ENCODE peak calls at places on chromosomes 13 and 19, in seven cellular contexts. One of them, this sample, is unnamed.

GRCh38 chr13:99507054-99507453 is 5.8 kb downstream of the TM9SF2 start:
- DNase-seq in body of pancreas: no peak
- DNase-seq in kidney epithelial cell: no peak
- DNase-seq in BE2C: no peak
- DNase-seq in HFF-Myc: no peak
- DNase-seq in fibroblast of lung: no peak
- DNase-seq in uterus: no peak
- DNase-seq in this sample: no peak

GRCh38 chr19:27774827-27775226 is 1438.1 kb downstream of the UQCRFS1 start:
- DNase-seq in body of pancreas: no peak
- DNase-seq in kidney epithelial cell: no peak
- DNase-seq in BE2C: peak; percentile 67
- DNase-seq in HFF-Myc: no peak
- DNase-seq in fibroblast of lung: no peak
- DNase-seq in uterus: no peak
- DNase-seq in this sample: no peak

GRCh38 chr13:30037306-30037705 is 186.9 kb upstream of the UBL3 start:
- DNase-seq in body of pancreas: no peak
- DNase-seq in kidney epithelial cell: no peak
- DNase-seq in BE2C: peak; percentile 40
- DNase-seq in HFF-Myc: no peak
- DNase-seq in fibroblast of lung: no peak
- DNase-seq in uterus: no peak
- DNase-seq in this sample: peak; percentile 34

GRCh38 chr19:14072535-14073231 is at the start of gene MISP3:
- DNase-seq in body of pancreas: peak; percentile 91
- DNase-seq in kidney epithelial cell: no peak
- DNase-seq in BE2C: peak; percentile 47
- DNase-seq in HFF-Myc: no peak
- DNase-seq in fibroblast of lung: peak; percentile 34
- DNase-seq in uterus: no peak
- DNase-seq in this sample: no peak

GRCh38 chr13:77312311-77312710 is 14.6 kb downstream of the MYCBP2 start:
- DNase-seq in body of pancreas: no peak
- DNase-seq in kidney epithelial cell: no peak
- DNase-seq in BE2C: no peak
- DNase-seq in HFF-Myc: no peak
- DNase-seq in fibroblast of lung: no peak
- DNase-seq in uterus: no peak
- DNase-seq in this sample: no peak

GRCh38 chr13:76812971-76813691 is 73.1 kb downstream of the KCTD12 start:
- DNase-seq in body of pancreas: peak; percentile 35
- DNase-seq in kidney epithelial cell: no peak
- DNase-seq in BE2C: no peak
- DNase-seq in HFF-Myc: no peak
- DNase-seq in fibroblast of lung: peak; percentile 31
- DNase-seq in uterus: peak; percentile 65
- DNase-seq in this sample: peak; percentile 83

GRCh38 chr13:47426126-47426849 is 529.4 kb upstream of the HTR2A start:
- DNase-seq in body of pancreas: no peak
- DNase-seq in kidney epithelial cell: peak; percentile 19
- DNase-seq in BE2C: no peak
- DNase-seq in HFF-Myc: no peak
- DNase-seq in fibroblast of lung: peak; percentile 97
- DNase-seq in uterus: no peak
- DNase-seq in this sample: peak; percentile 88

GRCh38 chr13:50512602-50513527 is 330.6 kb downstream of the DLEU7 start:
- DNase-seq in body of pancreas: peak; percentile 67
- DNase-seq in kidney epithelial cell: no peak
- DNase-seq in BE2C: no peak
- DNase-seq in HFF-Myc: no peak
- DNase-seq in fibroblast of lung: peak; percentile 70
- DNase-seq in uterus: peak; percentile 61
- DNase-seq in this sample: peak; percentile 62

GRCh38 chr19:38370299-38370698 is 4.1 kb upstream of the PSMD8 start:
- DNase-seq in body of pancreas: no peak
- DNase-seq in kidney epithelial cell: no peak
- DNase-seq in BE2C: no peak
- DNase-seq in HFF-Myc: no peak
- DNase-seq in fibroblast of lung: no peak
- DNase-seq in uterus: no peak
- DNase-seq in this sample: no peak

GRCh38 chr19:57888494-57889231 is at the start of gene ZNF814:
- DNase-seq in body of pancreas: peak; percentile 78
- DNase-seq in kidney epithelial cell: peak; percentile 57
- DNase-seq in BE2C: peak; percentile 90
- DNase-seq in HFF-Myc: peak; percentile 85
- DNase-seq in fibroblast of lung: peak; percentile 91
- DNase-seq in uterus: peak; percentile 61
- DNase-seq in this sample: peak; percentile 79

GRCh38 chr13:41835871-41836270 is 125.0 kb downstream of the VWA8 start:
- DNase-seq in body of pancreas: no peak
- DNase-seq in kidney epithelial cell: no peak
- DNase-seq in BE2C: no peak
- DNase-seq in HFF-Myc: peak; percentile 70
- DNase-seq in fibroblast of lung: peak; percentile 63
- DNase-seq in uterus: no peak
- DNase-seq in this sample: peak; percentile 60

GRCh38 chr13:101941095-101941777 is 460.6 kb downstream of the FGF14 start:
- DNase-seq in body of pancreas: no peak
- DNase-seq in kidney epithelial cell: no peak
- DNase-seq in BE2C: no peak
- DNase-seq in HFF-Myc: no peak
- DNase-seq in fibroblast of lung: peak; percentile 46
- DNase-seq in uterus: no peak
- DNase-seq in this sample: peak; percentile 14

GRCh38 chr13:101942535-101943157 is 459.2 kb downstream of the FGF14 start:
- DNase-seq in body of pancreas: no peak
- DNase-seq in kidney epithelial cell: no peak
- DNase-seq in BE2C: peak; percentile 63
- DNase-seq in HFF-Myc: no peak
- DNase-seq in fibroblast of lung: no peak
- DNase-seq in uterus: no peak
- DNase-seq in this sample: no peak

GRCh38 chr13:101945435-101945834 is 456.4 kb downstream of the FGF14 start:
- DNase-seq in body of pancreas: no peak
- DNase-seq in kidney epithelial cell: no peak
- DNase-seq in BE2C: no peak
- DNase-seq in HFF-Myc: no peak
- DNase-seq in fibroblast of lung: no peak
- DNase-seq in uterus: no peak
- DNase-seq in this sample: no peak

GRCh38 chr13:101939370-101939769 is 462.5 kb downstream of the FGF14 start:
- DNase-seq in body of pancreas: no peak
- DNase-seq in kidney epithelial cell: no peak
- DNase-seq in BE2C: no peak
- DNase-seq in HFF-Myc: no peak
- DNase-seq in fibroblast of lung: no peak
- DNase-seq in uterus: no peak
- DNase-seq in this sample: no peak

DNA sequence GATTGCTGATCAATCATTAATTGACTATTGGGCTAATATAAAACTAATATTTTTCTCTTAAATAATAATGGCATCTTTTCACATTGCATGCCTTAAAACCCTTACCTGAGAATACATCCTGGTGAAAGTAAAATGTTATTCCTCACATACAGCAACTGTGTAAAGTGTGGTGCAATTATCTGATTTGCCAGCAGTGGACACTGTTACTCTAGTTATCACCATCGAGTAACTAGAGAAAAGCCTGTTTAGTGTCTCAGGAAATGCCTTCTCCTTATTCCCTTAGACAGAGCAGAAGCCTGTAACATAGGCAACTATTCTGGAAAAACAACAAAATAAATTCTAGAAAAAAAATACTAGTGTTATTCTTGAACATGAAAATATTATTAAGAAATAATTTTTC is 459.8 kb downstream of the FGF14 start:
- DNase-seq in body of pancreas: peak; percentile 13
- DNase-seq in kidney epithelial cell: no peak
- DNase-seq in BE2C: peak; percentile 55
- DNase-seq in HFF-Myc: no peak
- DNase-seq in fibroblast of lung: peak; percentile 59
- DNase-seq in uterus: peak; percentile 30
- DNase-seq in this sample: peak; percentile 5
- TF ChIP-seq CTCF in body of pancreas: peak; percentile 12
- TF ChIP-seq CTCF in kidney epithelial cell: peak; percentile 84
- TF ChIP-seq CTCF in BE2C: peak; percentile 96
- TF ChIP-seq CTCF in HFF-Myc: peak; percentile 29
- TF ChIP-seq CTCF in fibroblast of lung: peak; percentile 90
- TF ChIP-seq CTCF in uterus: peak; percentile 71
- TF ChIP-seq CTCF in this sample: peak; percentile 57

DNA sequence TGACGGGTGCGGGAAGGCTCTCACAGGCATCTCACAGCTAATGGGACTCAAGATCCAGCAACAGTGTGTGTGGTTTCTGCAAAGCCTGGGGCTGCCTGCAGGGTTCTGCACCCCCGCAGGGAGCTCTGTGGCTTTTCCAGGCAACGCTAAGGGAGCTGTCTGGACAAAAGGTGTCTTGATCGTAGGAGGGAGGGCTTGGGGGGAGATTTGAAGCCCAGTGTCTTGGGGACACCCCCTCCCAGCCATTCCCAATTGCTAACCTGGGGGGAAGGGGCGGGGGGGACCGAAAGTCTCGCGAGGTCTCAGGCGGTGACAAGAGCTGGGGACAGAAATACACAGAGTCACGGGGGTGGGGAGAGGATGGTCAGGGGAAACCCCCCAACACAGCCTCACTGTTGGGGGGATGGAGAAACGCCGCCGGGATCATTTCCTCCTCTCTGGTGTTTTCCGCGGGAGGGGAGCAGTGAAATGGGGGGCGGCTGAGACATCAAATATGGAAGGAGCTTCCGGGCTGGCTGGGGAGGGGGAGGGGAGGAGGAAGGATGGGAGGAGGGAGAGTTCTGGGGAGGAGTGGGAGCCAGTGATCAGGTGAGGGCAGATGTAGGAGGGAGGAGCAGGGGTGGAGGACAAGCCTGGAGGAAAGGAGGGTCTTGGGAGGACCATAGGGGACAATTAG is 13.3 kb downstream of the KCNC3 start:
- DNase-seq in body of pancreas: no peak
- DNase-seq in kidney epithelial cell: no peak
- DNase-seq in BE2C: peak; percentile 34
- DNase-seq in HFF-Myc: no peak
- DNase-seq in fibroblast of lung: no peak
- DNase-seq in uterus: no peak
- DNase-seq in this sample: no peak
- H3K4me3 ChIP-seq in body of pancreas: no peak overlapping the region
- H3K4me3 ChIP-seq in kidney epithelial cell: no peak overlapping the region
- H3K4me3 ChIP-seq in BE2C: peak overlapping the region; percentile 45
- H3K4me3 ChIP-seq in HFF-Myc: no peak overlapping the region
- H3K4me3 ChIP-seq in fibroblast of lung: no peak overlapping the region
- H3K4me3 ChIP-seq in uterus: no peak overlapping the region
- H3K4me3 ChIP-seq in this sample: no peak overlapping the region

GRCh38 chr19:17777840-17778620 is 16.9 kb upstream of the B3GNT3 start:
- DNase-seq in body of pancreas: peak; percentile 40
- DNase-seq in kidney epithelial cell: no peak
- DNase-seq in BE2C: peak; percentile 85
- DNase-seq in HFF-Myc: no peak
- DNase-seq in fibroblast of lung: no peak
- DNase-seq in uterus: no peak
- DNase-seq in this sample: peak; percentile 14

GRCh38 chr19:17775991-17776803 is 18.7 kb upstream of the B3GNT3 start:
- DNase-seq in body of pancreas: no peak
- DNase-seq in kidney epithelial cell: no peak
- DNase-seq in BE2C: no peak
- DNase-seq in HFF-Myc: no peak
- DNase-seq in fibroblast of lung: peak; percentile 66
- DNase-seq in uterus: no peak
- DNase-seq in this sample: peak; percentile 37

GRCh38 chr19:17778621-17779280 is 16.2 kb upstream of the B3GNT3 start:
- DNase-seq in body of pancreas: no peak
- DNase-seq in kidney epithelial cell: no peak
- DNase-seq in BE2C: no peak
- DNase-seq in HFF-Myc: no peak
- DNase-seq in fibroblast of lung: no peak
- DNase-seq in uterus: no peak
- DNase-seq in this sample: no peak

GRCh38 chr19:17772172-17772571 is 20.9 kb downstream of the FCHO1 start:
- DNase-seq in body of pancreas: no peak
- DNase-seq in kidney epithelial cell: no peak
- DNase-seq in BE2C: no peak
- DNase-seq in HFF-Myc: no peak
- DNase-seq in fibroblast of lung: peak; percentile 30
- DNase-seq in uterus: no peak
- DNase-seq in this sample: peak; percentile 17

DNA sequence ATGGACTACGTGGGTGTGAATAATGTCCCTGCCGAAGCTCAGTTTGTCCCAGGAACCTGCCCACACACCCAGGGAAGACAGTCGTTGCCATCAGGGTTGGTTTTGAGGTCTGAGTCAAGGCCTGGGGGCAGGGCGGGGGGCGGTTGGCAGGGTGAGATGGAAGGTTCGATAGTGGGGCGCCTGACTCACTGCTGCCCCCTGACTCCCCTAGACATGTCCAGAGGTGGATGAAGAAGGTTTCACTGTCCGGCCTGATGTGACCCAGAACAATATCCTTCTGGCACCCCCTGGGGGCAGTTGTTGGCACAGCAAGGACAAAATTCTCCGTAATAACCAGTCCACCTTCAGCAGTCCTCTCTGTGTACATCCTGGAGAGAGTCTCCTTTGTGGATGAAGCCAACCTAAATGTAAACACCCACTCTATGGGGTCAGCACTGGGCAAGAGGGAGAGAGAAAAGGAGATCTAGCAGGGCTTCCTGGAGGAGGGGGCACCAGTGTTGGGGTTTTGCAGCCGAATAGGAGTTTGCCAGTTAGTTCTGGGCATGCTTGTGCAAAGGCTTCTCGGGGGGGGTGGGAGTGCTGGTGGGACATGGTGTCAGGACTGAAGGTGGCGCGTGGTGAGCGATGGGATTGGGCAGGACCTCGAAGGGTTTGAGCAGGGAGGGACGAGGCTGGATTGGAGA is 19.6 kb upstream of the B3GNT3 start:
- DNase-seq in body of pancreas: peak; percentile 44
- DNase-seq in kidney epithelial cell: no peak
- DNase-seq in BE2C: peak; percentile 80
- DNase-seq in HFF-Myc: no peak
- DNase-seq in fibroblast of lung: no peak
- DNase-seq in uterus: no peak
- DNase-seq in this sample: peak; percentile 9
- TF ChIP-seq CTCF in body of pancreas: peak; percentile 17
- TF ChIP-seq CTCF in kidney epithelial cell: peak; percentile 56
- TF ChIP-seq CTCF in BE2C: peak; percentile 90
- TF ChIP-seq CTCF in HFF-Myc: peak; percentile 76
- TF ChIP-seq CTCF in fibroblast of lung: peak; percentile 55
- TF ChIP-seq CTCF in uterus: no peak
- TF ChIP-seq CTCF in this sample: peak; percentile 68

DNA sequence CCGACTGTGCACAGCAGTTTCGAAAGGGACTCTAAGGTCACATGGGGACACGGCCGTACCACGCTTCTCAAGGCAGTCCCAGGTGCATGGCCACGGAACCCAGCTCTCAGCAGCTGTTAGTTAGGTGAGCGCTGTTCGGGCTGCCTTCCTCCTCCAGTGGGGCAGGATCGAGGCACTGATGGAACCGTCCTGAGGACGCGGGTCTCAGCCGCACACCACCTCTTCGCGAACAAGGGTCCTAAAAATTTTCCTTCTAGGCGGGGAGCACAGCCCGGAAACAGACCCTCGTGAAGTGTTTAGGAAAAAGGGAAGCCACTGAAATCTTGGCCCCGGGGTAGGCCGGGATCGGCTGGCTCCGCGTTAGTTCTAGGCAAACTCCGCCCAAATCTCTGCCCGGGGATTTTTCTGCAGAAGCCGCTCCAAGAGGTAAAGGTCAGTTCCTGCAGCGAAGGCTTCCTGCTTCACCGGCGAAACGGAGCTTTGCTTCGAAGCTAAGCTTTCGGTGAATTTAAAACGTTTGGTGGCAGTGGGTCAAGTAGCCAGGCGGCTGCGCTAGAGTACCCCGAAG is 752 bp downstream of the GJB2 start:
- DNase-seq in body of pancreas: peak; percentile 48
- DNase-seq in kidney epithelial cell: no peak
- DNase-seq in BE2C: no peak
- DNase-seq in HFF-Myc: no peak
- DNase-seq in fibroblast of lung: no peak
- DNase-seq in uterus: no peak
- DNase-seq in this sample: no peak
- H3K4me3 ChIP-seq in body of pancreas: peak overlapping the region; percentile 33
- H3K4me3 ChIP-seq in kidney epithelial cell: peak overlapping the region; percentile 37
- H3K4me3 ChIP-seq in BE2C: no peak overlapping the region
- H3K4me3 ChIP-seq in HFF-Myc: peak overlapping the region; percentile 22
- H3K4me3 ChIP-seq in fibroblast of lung: peak overlapping the region; percentile 39
- H3K4me3 ChIP-seq in uterus: peak overlapping the region; percentile 31
- H3K4me3 ChIP-seq in this sample: peak overlapping the region; percentile 41

This sample was measured in AG10803.